ENCODE peak calls at places on chromosomes 13 and 19, in eight cellular contexts. N, E, P, I, V, X, O and D are unnamed samples.
A peak's percentile ranks its signal among the peaks of the same experiment; 100 is the strongest.

GRCh38 chr19:30079200-30079599 is 137.2 kb downstream of the URI1 start:
- DNase-seq in N (no peak), E (no peak), P (no peak), I (no peak), V (no peak), X (no peak), O (no peak), D (no peak)

GRCh38 chr19:10427169-10427568 is 6.8 kb downstream of the PDE4A start:
- DNase-seq in N (no peak), E (no peak), P (no peak), I (no peak), V (no peak), X (no peak), O (no peak), D (no peak)

GRCh38 chr13:45301263-45301662 is 39.7 kb downstream of the TPT1 start:
- DNase-seq in N (no peak), E (no peak), P (no peak), I (no peak), V (no peak), X (no peak), O (no peak), D (no peak)

GRCh38 chr13:39370554-39370953 is 232.4 kb downstream of the LHFPL6 start:
- DNase-seq in N (peak; percentile 10), E (peak; percentile 75), P (no peak), I (no peak), V (no peak), X (no peak), O (no peak), D (no peak)

GRCh38 chr13:40181203-40181845 is 485.1 kb downstream of the FOXO1 start:
- DNase-seq in N (peak; percentile 73), E (no peak), P (no peak), I (no peak), V (no peak), X (no peak), O (no peak), D (no peak)

GRCh38 chr19:29524912-29525870 is 603 bp upstream of the VSTM2B start:
- DNase-seq in N (no peak), E (no peak), P (no peak), I (no peak), V (no peak), X (no peak), O (peak; percentile 11), D (no peak)

GRCh38 chr19:17027428-17027816 is 812 bp upstream of the CPAMD8 start:
- DNase-seq in N (no peak), E (no peak), P (no peak), I (no peak), V (no peak), X (no peak), O (no peak), D (no peak)

GRCh38 chr13:71699342-71699741 is 167.7 kb downstream of the DACH1 start:
- DNase-seq in N (no peak), E (no peak), P (no peak), I (no peak), V (no peak), X (no peak), O (no peak), D (no peak)

GRCh38 chr13:90800082-90800746 is 547.3 kb upstream of the MIR17HG start:
- DNase-seq in N (peak; percentile 10), E (no peak), P (no peak), I (peak; percentile 73), V (no peak), X (no peak), O (no peak), D (no peak)

GRCh38 chr13:21458816-21459701 is at the start of gene ZDHHC20:
- DNase-seq in N (peak; percentile 96), E (no peak), P (peak; percentile 65), I (peak; percentile 95), V (peak; percentile 90), X (peak; percentile 85), O (peak; percentile 91), D (no peak)

GRCh38 chr13:50421457-50422130 is 406.4 kb downstream of the KCNRG start:
- DNase-seq in N (no peak), E (no peak), P (no peak), I (no peak), V (no peak), X (no peak), O (no peak), D (no peak)